ENCODE peak calls at places on chromosome 10, in eight cellular contexts. G, T, U, P, S, F, H and B are unnamed samples.

GRCh38 chr10:20634841-20635240 is 262.3 kb downstream of the NEBL start:
- DNase-seq in G (no peak), T (no peak), U (no peak), P (no peak), S (no peak), F (no peak), H (no peak), B (no peak)

GRCh38 chr10:47182934-47183725 is 116.9 kb upstream of the GDF10 start:
- DNase-seq in G (no peak), T (no peak), U (no peak), P (no peak), S (no peak), F (no peak), H (no peak), B (no peak)

GRCh38 chr10:127997241-127997640 is 90.3 kb downstream of the PTPRE start:
- DNase-seq in G (no peak), T (no peak), U (no peak), P (no peak), S (no peak), F (no peak), H (no peak), B (no peak)

GRCh38 chr10:98020254-98020653 is 10.2 kb downstream of the CRTAC1 start:
- DNase-seq in G (no peak), T (no peak), U (no peak), P (no peak), S (no peak), F (no peak), H (no peak), B (no peak)

GRCh38 chr10:74419491-74420466 is 268.8 kb downstream of the ADK start:
- DNase-seq in G (no peak), T (peak), U (no peak), P (no peak), S (no peak), F (peak), H (peak), B (peak)

GRCh38 chr10:63133787-63134557 is 844 bp downstream of the NRBF2 start:
- DNase-seq in G (no peak), T (peak), U (no peak), P (no peak), S (no peak), F (peak), H (peak), B (no peak)

GRCh38 chr10:98170249-98171117 is 36.0 kb downstream of the R3HCC1L start:
- DNase-seq in G (no peak), T (peak), U (peak), P (no peak), S (peak), F (peak), H (peak), B (peak)

GRCh38 chr10:3782099-3782455 is 2.9 kb downstream of the KLF6 start:
- DNase-seq in G (no peak), T (no peak), U (no peak), P (peak), S (no peak), F (peak), H (no peak), B (no peak)

GRCh38 chr10:79239930-79240713 is 107.1 kb upstream of the PPIF start:
- DNase-seq in G (no peak), T (peak), U (no peak), P (no peak), S (no peak), F (no peak), H (no peak), B (no peak)

GRCh38 chr10:63547628-63548356 is 26.6 kb downstream of the REEP3 start:
- DNase-seq in G (no peak), T (no peak), U (peak), P (no peak), S (no peak), F (no peak), H (no peak), B (no peak)

GRCh38 chr10:93313798-93314197 is 168.3 kb downstream of the MYOF start:
- DNase-seq in G (no peak), T (no peak), U (no peak), P (no peak), S (no peak), F (no peak), H (no peak), B (no peak)

GRCh38 chr10:124091646-124092269 is 1.6 kb downstream of the CHST15 start:
- DNase-seq in G (peak), T (peak), U (no peak), P (peak), S (no peak), F (peak), H (no peak), B (no peak)

GRCh38 chr10:128481152-128481551 is 354.9 kb upstream of the MKI67 start:
- DNase-seq in G (no peak), T (no peak), U (no peak), P (no peak), S (no peak), F (no peak), H (no peak), B (peak)

GRCh38 chr10:110657968-110658691 is 14.0 kb downstream of the RBM20 start:
- DNase-seq in G (no peak), T (no peak), U (no peak), P (no peak), S (no peak), F (no peak), H (no peak), B (no peak)

GRCh38 chr10:71266147-71266917 is 52.7 kb upstream of the SLC29A3 start:
- DNase-seq in G (no peak), T (peak), U (no peak), P (peak), S (peak), F (peak), H (no peak), B (no peak)

GRCh38 chr10:11245095-11245479 is 227.4 kb downstream of the CELF2 start:
- DNase-seq in G (no peak), T (no peak), U (no peak), P (no peak), S (no peak), F (no peak), H (no peak), B (no peak)

GRCh38 chr10:132521466-132522102 is 16.0 kb upstream of the INPP5A start:
- DNase-seq in G (peak), T (no peak), U (no peak), P (peak), S (no peak), F (no peak), H (no peak), B (no peak)

GRCh38 chr10:72466018-72466417 is 111.3 kb upstream of the DNAJB12 start:
- DNase-seq in G (no peak), T (no peak), U (no peak), P (no peak), S (no peak), F (no peak), H (peak), B (no peak)

GRCh38 chr10:124975977-124976514 is 34.1 kb downstream of the ZRANB1 start:
- DNase-seq in G (no peak), T (no peak), U (no peak), P (no peak), S (no peak), F (peak), H (no peak), B (no peak)

GRCh38 chr10:70093335-70093944 is 39.2 kb downstream of the AIFM2 start:
- DNase-seq in G (no peak), T (no peak), U (no peak), P (no peak), S (no peak), F (no peak), H (no peak), B (no peak)

GRCh38 chr10:14185501-14186045 is 145.2 kb downstream of the FRMD4A start:
- DNase-seq in G (no peak), T (peak), U (no peak), P (no peak), S (peak), F (peak), H (peak), B (no peak)

GRCh38 chr10:5476918-5477525 is 22.3 kb downstream of the CALML5 start:
- DNase-seq in G (no peak), T (peak), U (no peak), P (no peak), S (no peak), F (no peak), H (no peak), B (no peak)

GRCh38 chr10:111151595-111151994 is 74.8 kb downstream of the ADRA2A start:
- DNase-seq in G (no peak), T (peak), U (no peak), P (no peak), S (no peak), F (no peak), H (no peak), B (no peak)

GRCh38 chr10:110775022-110775379 is 96.7 kb upstream of the PDCD4 start:
- DNase-seq in G (no peak), T (no peak), U (no peak), P (no peak), S (no peak), F (no peak), H (peak), B (no peak)

GRCh38 chr10:109743141-109744120 is 179.9 kb downstream of the XPNPEP1 start:
- DNase-seq in G (no peak), T (no peak), U (no peak), P (peak), S (no peak), F (no peak), H (peak), B (no peak)

GRCh38 chr10:71980181-71981023 is 16.2 kb downstream of the CHST3 start:
- DNase-seq in G (no peak), T (no peak), U (no peak), P (peak), S (no peak), F (peak), H (no peak), B (no peak)

GRCh38 chr10:70053896-70054641 is 1.4 kb downstream of the MACROH2A2 start:
- DNase-seq in G (peak), T (peak), U (peak), P (no peak), S (no peak), F (no peak), H (peak), B (no peak)

GRCh38 chr10:28800144-28800543 is 122.8 kb downstream of the BAMBI start:
- DNase-seq in G (no peak), T (no peak), U (no peak), P (no peak), S (no peak), F (peak), H (no peak), B (no peak)

GRCh38 chr10:34397324-34397723 is 417.8 kb downstream of the PARD3 start:
- DNase-seq in G (no peak), T (no peak), U (no peak), P (no peak), S (no peak), F (peak), H (no peak), B (no peak)

GRCh38 chr10:77030915-77031425 is 606.6 kb downstream of the KCNMA1 start:
- DNase-seq in G (no peak), T (no peak), U (no peak), P (no peak), S (no peak), F (no peak), H (no peak), B (no peak)

GRCh38 chr10:54653518-54653917 is 147.5 kb downstream of the PCDH15 start:
- DNase-seq in G (no peak), T (no peak), U (no peak), P (no peak), S (no peak), F (no peak), H (no peak), B (no peak)

GRCh38 chr10:21495002-21495685 is 30.3 kb downstream of the SKIDA1 start:
- DNase-seq in G (no peak), T (peak), U (no peak), P (peak), S (no peak), F (no peak), H (no peak), B (no peak)

GRCh38 chr10:78165617-78166016 is 132.0 kb downstream of the RPS24 start:
- DNase-seq in G (no peak), T (peak), U (no peak), P (no peak), S (no peak), F (no peak), H (peak), B (peak)

GRCh38 chr10:85857305-85857704 is 509.3 kb downstream of the GRID1 start:
- DNase-seq in G (no peak), T (no peak), U (no peak), P (no peak), S (no peak), F (no peak), H (no peak), B (no peak)

GRCh38 chr10:1188556-1189135 is 132.5 kb downstream of the WDR37 start:
- DNase-seq in G (no peak), T (no peak), U (no peak), P (peak), S (no peak), F (no peak), H (no peak), B (no peak)

GRCh38 chr10:33453081-33453850 is 118.8 kb upstream of the NRP1 start:
- DNase-seq in G (no peak), T (no peak), U (no peak), P (no peak), S (no peak), F (no peak), H (peak), B (no peak)

GRCh38 chr10:122419890-122420623 is 34.4 kb upstream of the ARMS2 start:
- DNase-seq in G (no peak), T (no peak), U (no peak), P (no peak), S (peak), F (peak), H (no peak), B (no peak)

DNA sequence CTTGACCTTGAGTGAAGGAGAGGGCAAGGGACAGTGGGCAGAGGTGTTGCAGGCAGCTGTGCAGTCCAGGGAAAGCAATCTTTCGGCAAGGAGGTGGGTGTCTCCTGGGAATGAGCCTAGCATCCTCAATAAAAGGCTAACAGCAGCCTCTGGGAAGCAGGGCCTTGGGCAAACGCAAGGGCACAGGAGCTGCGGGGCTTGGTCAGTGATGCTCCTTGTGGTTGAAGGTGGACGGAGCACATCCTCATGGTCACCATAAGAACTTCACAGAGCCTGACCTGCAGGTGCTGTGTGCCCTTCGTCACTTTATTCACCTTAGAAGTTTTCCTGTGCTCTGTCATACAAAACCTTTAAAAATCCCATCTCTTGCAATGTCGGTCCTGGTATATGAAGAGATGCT is 30.6 kb downstream of the SH2D4B start:
- DNase-seq in G (no peak), T (no peak), U (no peak), P (no peak), S (no peak), F (no peak), H (no peak), B (no peak)
- H3K4me3 ChIP-seq in G (no peak), T (no peak), U (no peak), P (no peak), S (no peak), F (no peak), H (no peak), B (no peak)

GRCh38 chr10:27153325-27153724 is 859 bp downstream of the YME1L1 start:
- DNase-seq in G (no peak), T (no peak), U (no peak), P (no peak), S (no peak), F (peak), H (no peak), B (no peak)

GRCh38 chr10:27153855-27154198 is 357 bp downstream of the YME1L1 start:
- DNase-seq in G (no peak), T (peak), U (peak), P (no peak), S (no peak), F (peak), H (peak), B (no peak)

GRCh38 chr10:27157150-27157549 is 2.0 kb downstream of the MASTL start:
- DNase-seq in G (no peak), T (no peak), U (no peak), P (no peak), S (no peak), F (peak), H (no peak), B (no peak)

GRCh38 chr10:27155073-27155754 is at the start of gene MASTL:
- DNase-seq in G (peak), T (peak), U (peak), P (peak), S (peak), F (peak), H (peak), B (peak)

GRCh38 chr10:27158421-27158820 is 3.3 kb downstream of the MASTL start:
- DNase-seq in G (no peak), T (no peak), U (no peak), P (no peak), S (no peak), F (no peak), H (peak), B (no peak)
- H3K4me3 ChIP-seq in G (no peak), T (no peak), U (no peak), P (no peak), S (no peak), F (no peak), H (peak), B (no peak)

GRCh38 chr10:81914736-81915510 is 39.9 kb downstream of the NRG3 start:
- DNase-seq in G (no peak), T (no peak), U (no peak), P (no peak), S (no peak), F (no peak), H (no peak), B (no peak)
- H3K4me3 ChIP-seq in G (no peak), T (no peak), U (no peak), P (no peak), S (no peak), F (no peak), H (no peak), B (no peak)

GRCh38 chr10:117532003-117532385 is 10.6 kb upstream of the EMX2 start:
- DNase-seq in G (no peak), T (no peak), U (no peak), P (peak), S (no peak), F (no peak), H (no peak), B (no peak)
- H3K4me3 ChIP-seq in G (no peak), T (no peak), U (no peak), P (peak), S (no peak), F (no peak), H (no peak), B (no peak)

DNA sequence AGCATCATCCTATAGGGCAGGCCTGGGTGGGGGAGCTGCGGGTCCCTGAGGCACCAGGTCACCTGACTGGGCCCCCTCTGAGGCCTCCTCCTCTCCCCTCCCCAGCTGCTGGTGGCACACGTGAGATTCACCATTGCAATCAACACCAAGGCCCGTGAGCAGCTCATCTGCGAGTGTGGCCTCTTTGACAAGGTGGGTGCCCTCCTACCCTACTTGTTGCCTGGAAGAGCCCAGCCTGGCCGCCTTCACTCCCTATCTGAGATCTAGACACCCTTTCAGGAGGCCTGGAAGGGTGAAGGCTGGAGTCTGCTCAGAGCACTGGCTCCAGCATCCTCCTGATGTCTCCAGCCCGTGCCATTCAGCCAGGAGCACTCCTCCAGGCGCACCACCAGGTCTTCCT is 67.2 kb downstream of the ALOX5 start:
- DNase-seq in G (no peak), T (no peak), U (no peak), P (no peak), S (no peak), F (no peak), H (no peak), B (no peak)
- H3K4me3 ChIP-seq in G (no peak), T (no peak), U (no peak), P (no peak), S (no peak), F (no peak), H (no peak), B (no peak)

GRCh38 chr10:25125151-25125550 is 49.6 kb upstream of the GPR158 start:
- DNase-seq in G (no peak), T (peak), U (peak), P (no peak), S (no peak), F (no peak), H (no peak), B (no peak)
- H3K4me3 ChIP-seq in G (no peak), T (no peak), U (no peak), P (no peak), S (no peak), F (no peak), H (no peak), B (no peak)